ENCODE peak calls at places on chromosomes 11 and 22, in ten cellular contexts. Y is mucosa of descending colon, F is endothelial cell, I is BJ, L is suprapubic skin, J is tibial artery, T is fibroblast of pulmonary artery, R is breast epithelium, S is IMR-90, A is neural progenitor cell. H is an unnamed sample.

GRCh38 chr11:18046116-18046777 is at the start of gene TPH1:
- DNase-seq in I (no peak), Y (peak; percentile 68), A (peak; percentile 79), F (peak; percentile 57), T (peak; percentile 20), L (no peak), S (peak; percentile 36), J (peak; percentile 37), R (peak; percentile 59), H (no peak)

GRCh38 chr11:36037031-36037430 is 93.2 kb downstream of the LDLRAD3 start:
- DNase-seq in J (no peak), T (peak; percentile 64), F (no peak), Y (no peak), I (no peak), R (peak; percentile 63), A (no peak), S (peak; percentile 43), L (no peak), H (no peak)

GRCh38 chr11:68961245-68961644 is 19.5 kb downstream of the MRGPRD start:
- DNase-seq in A (no peak), Y (peak; percentile 4), R (no peak), L (no peak), F (no peak), I (no peak), J (no peak), T (no peak), S (no peak), H (no peak)

GRCh38 chr22:41687901-41688364 is 734 bp downstream of the SNU13 start:
- DNase-seq in T (peak; percentile 26), S (peak; percentile 22), J (peak; percentile 30), L (no peak), F (peak; percentile 26), R (no peak), A (peak; percentile 54), Y (peak; percentile 58), I (no peak), H (no peak)

GRCh38 chr22:49199224-49199623 is 628.4 kb downstream of the BRD1 start:
- DNase-seq in J (peak; percentile 2), Y (no peak), T (no peak), L (peak; percentile 59), S (no peak), A (no peak), I (no peak), F (no peak), R (peak; percentile 19), H (no peak)

GRCh38 chr22:30201970-30202369 is 44.6 kb downstream of the LIF start:
- DNase-seq in J (no peak), S (peak; percentile 92), A (no peak), R (no peak), Y (no peak), L (no peak), T (peak; percentile 86), I (no peak), F (no peak), H (no peak)

GRCh38 chr11:85663080-85663729 is 1.7 kb downstream of the CREBZF start:
- DNase-seq in F (no peak), R (no peak), L (no peak), A (no peak), Y (no peak), I (no peak), S (no peak), J (no peak), T (no peak), H (no peak)

GRCh38 chr22:25396615-25397200 is 167.8 kb upstream of the GRK3 start:
- DNase-seq in F (no peak), Y (no peak), R (no peak), J (no peak), L (no peak), S (no peak), T (no peak), A (no peak), I (no peak), H (no peak)

DNA sequence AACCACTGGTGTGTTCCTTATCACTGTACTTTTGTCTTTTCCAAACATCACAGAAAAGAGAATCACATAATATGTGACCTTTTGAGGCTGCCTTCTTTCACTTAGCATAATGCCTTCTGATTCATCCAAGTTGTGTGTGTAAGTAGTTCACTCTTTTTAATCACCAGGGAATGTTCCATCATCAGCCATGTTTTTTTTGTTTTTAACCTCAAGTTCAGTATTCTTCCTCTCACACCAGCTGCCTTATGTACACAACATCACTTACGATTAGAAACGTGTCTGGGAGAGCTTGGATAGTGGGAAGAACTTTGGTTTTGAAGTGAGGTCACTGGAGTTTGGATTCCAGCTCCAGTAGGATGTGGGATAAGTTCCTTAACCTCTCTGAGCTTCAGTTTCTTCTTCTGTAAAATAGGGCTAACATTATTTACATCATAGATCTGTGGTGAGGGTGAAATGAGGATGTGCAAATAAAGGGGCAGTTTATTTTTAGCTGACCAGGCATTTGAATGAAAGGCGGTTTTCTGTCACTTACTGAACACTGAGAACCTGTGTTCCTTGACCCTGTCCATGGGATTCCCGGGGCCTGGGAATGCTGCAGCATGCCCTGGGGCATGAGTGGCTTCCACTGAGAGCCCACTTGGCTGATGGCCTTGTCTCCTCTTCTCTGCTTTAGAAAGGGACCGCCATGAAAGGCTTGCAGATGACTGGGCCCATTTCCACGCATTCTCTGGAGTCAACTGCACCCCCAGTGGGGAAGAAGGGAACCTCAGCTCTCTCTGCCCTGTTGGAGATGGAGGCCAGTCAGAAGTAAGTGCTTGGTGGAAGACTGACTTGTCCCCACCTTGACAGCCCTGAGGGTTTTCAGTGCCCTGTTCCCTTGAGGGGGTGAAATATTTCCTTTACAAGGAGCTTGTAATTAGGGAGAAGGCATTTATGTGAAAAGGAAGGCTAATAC is 92.6 kb downstream of the DEPDC5 start:
- DNase-seq in A (no peak), L (no peak), S (peak; percentile 96), I (no peak), T (peak; percentile 44), F (no peak), Y (no peak), J (no peak), R (no peak), H (no peak)
- TF ChIP-seq CTCF in A (peak; percentile 38), L (no peak), S (peak; percentile 21), I (no peak), T (peak; percentile 32), F (peak; percentile 16), Y (no peak), J (no peak), R (no peak), H (peak; percentile 10)

GRCh38 chr11:102521121-102521520 is 9.4 kb downstream of the MMP7 start:
- DNase-seq in F (no peak), I (no peak), R (no peak), S (no peak), Y (no peak), A (no peak), J (no peak), T (no peak), L (no peak), H (no peak)

GRCh38 chr11:102520514-102520913 is 10.0 kb downstream of the MMP7 start:
- DNase-seq in L (no peak), A (no peak), R (no peak), Y (no peak), T (no peak), J (no peak), I (no peak), S (no peak), F (no peak), H (no peak)

GRCh38 chr11:102516179-102516578 is 14.4 kb downstream of the MMP7 start:
- DNase-seq in F (no peak), L (no peak), I (no peak), T (no peak), J (no peak), S (no peak), R (no peak), Y (no peak), A (no peak), H (no peak)

GRCh38 chr11:102517670-102518069 is 12.9 kb downstream of the MMP7 start:
- DNase-seq in Y (no peak), F (no peak), R (no peak), J (no peak), L (no peak), S (no peak), I (no peak), A (no peak), T (no peak), H (no peak)

DNA sequence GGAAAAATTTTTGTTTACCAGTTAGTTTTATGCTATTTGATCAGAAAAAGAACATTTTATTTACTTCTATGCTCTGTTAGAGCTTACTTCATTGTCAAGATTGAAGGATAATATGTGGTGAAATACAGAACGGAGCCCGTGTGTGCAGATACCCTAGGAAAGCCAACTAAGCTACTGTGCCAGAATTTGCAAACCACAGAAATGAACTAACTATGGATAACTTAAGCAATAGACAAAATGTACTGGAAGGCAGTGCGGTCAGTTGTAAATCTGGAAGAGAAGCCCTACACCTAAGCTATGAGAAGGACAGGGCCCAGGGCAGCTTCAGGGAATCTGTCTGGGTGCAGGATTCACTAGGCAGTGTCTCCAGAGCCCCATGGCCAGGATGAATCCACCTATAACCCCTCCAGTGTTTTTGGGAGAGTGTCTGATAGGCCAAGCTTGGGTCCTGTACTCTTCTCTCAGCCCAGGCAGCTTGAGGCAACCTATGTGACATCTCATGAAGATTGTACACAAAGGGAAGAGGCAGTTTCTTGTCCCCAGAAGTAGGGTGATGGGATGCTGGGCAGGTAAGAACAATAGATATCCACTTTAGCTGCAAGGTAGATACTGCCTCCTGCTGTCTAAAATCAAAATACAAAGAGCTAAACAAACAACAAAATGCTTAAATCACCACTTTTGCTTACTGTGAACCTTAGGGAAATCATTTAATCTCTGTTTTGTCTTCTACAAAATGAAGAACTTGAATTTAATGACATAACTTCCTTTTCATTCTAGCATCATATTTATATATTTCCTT is 12.1 kb downstream of the MMP7 start:
- DNase-seq in T (no peak), I (no peak), A (peak; percentile 3), S (no peak), R (no peak), J (no peak), F (no peak), L (no peak), Y (no peak), H (no peak)
- TF ChIP-seq CTCF in T (peak; percentile 22), I (no peak), A (peak; percentile 43), S (peak; percentile 5), R (no peak), J (no peak), F (no peak), L (no peak), Y (no peak), H (no peak)

GRCh38 chr11:65575568-65576231 is at the start of gene EHBP1L1:
- DNase-seq in S (peak; percentile 28), T (peak; percentile 55), R (no peak), A (peak; percentile 77), J (peak; percentile 60), L (no peak), I (no peak), Y (peak; percentile 91), F (peak; percentile 38), H (no peak)

GRCh38 chr11:65573391-65574146 is 1.2 kb downstream of the FAM89B start:
- DNase-seq in F (no peak), L (no peak), T (no peak), R (no peak), I (no peak), J (no peak), S (no peak), Y (peak; percentile 66), A (no peak), H (no peak)

GRCh38 chr11:65574147-65574962 is 1.5 kb upstream of the EHBP1L1 start:
- DNase-seq in Y (peak; percentile 92), I (peak; percentile 77), F (peak; percentile 92), L (peak; percentile 94), R (peak; percentile 83), S (peak; percentile 95), T (peak; percentile 98), J (peak; percentile 91), A (peak; percentile 94), H (peak; percentile 93)

GRCh38 chr11:65576232-65576866 is 496 bp downstream of the EHBP1L1 start:
- DNase-seq in S (no peak), Y (no peak), R (no peak), I (no peak), T (no peak), F (no peak), L (no peak), J (no peak), A (no peak), H (no peak)

DNA sequence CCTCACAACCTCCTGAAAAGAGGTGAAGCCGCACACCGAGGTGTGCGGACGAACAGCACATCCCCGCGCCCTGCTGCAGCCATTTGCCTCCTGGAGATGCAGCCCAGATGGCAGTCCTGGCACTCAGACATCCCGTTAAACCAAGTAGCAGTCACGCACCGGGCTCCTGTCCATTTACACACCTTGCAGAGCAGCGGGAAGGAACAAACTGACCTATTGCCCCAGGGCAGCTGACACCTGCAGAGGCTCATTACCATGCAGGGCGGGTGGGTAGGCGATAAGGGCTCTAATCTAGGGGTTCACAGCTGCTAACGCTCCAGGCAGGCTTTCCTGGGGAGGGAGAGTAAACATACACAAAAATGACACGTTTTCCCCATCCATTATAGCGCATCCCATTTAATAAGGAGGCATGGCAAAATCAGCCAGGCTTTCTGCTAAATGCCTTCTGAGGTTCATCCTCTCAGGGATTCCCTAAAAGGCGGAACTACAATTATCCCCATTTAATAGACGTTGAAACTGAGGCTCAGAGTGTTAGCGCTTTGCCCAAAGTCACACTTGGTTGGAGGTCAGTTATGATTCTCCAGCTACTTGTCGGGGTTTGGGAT is 788 bp upstream of the EHBP1L1 start:
- DNase-seq in R (no peak), I (no peak), Y (peak; percentile 71), J (no peak), F (no peak), L (no peak), T (no peak), A (no peak), S (no peak), H (no peak)
- TF ChIP-seq CTCF in R (no peak), I (no peak), Y (no peak), J (no peak), F (no peak), L (no peak), T (no peak), A (no peak), S (no peak), H (no peak)

GRCh38 chr11:123193742-123194141 is 1.3 kb downstream of the CLMP start:
- DNase-seq in L (no peak), Y (no peak), T (peak; percentile 26), I (no peak), F (no peak), J (no peak), S (no peak), A (no peak), R (no peak), H (no peak)

GRCh38 chr11:123194308-123195181 is 503 bp downstream of the CLMP start:
- DNase-seq in S (peak; percentile 48), I (no peak), A (peak; percentile 72), J (no peak), Y (peak; percentile 45), F (peak; percentile 40), L (no peak), T (peak; percentile 35), R (no peak), H (no peak)

GRCh38 chr11:123196060-123196714 is 1.1 kb upstream of the CLMP start:
- DNase-seq in F (peak; percentile 31), T (no peak), J (no peak), Y (no peak), L (no peak), I (no peak), R (no peak), S (no peak), A (peak; percentile 40), H (no peak)

GRCh38 chr11:123195182-123196059 is at the start of gene CLMP:
- DNase-seq in S (peak; percentile 82), I (no peak), R (peak; percentile 61), Y (peak; percentile 67), J (peak; percentile 58), T (peak; percentile 70), A (peak; percentile 71), L (no peak), F (peak; percentile 28), H (peak; percentile 41)

GRCh38 chr11:123197711-123198110 is 2.7 kb upstream of the CLMP start:
- DNase-seq in R (no peak), L (no peak), Y (no peak), T (peak; percentile 91), J (no peak), S (peak; percentile 97), F (no peak), I (peak; percentile 87), A (no peak), H (peak; percentile 63)
- TF ChIP-seq CTCF in R (no peak), L (no peak), Y (no peak), T (no peak), J (no peak), S (no peak), F (no peak), I (no peak), A (no peak), H (no peak)